ENCODE peak calls at places on chromosomes 6 and 20, in six cellular contexts. One of them, this sample, is unnamed.

GRCh38 chr6:54426995-54427394 is 118.8 kb downstream of the TINAG start:
- DNase-seq in ELR: no peak
- DNase-seq in NCI-H1417: no peak
- DNase-seq in right atrium auricular region: no peak
- DNase-seq in left ventricle myocardium superior: no peak
- DNase-seq in head of caudate nucleus: no peak
- DNase-seq in this sample: no peak

GRCh38 chr6:132708002-132708401 is 5.9 kb downstream of the VNN1 start:
- DNase-seq in ELR: no peak
- DNase-seq in NCI-H1417: no peak
- DNase-seq in right atrium auricular region: no peak
- DNase-seq in left ventricle myocardium superior: no peak
- DNase-seq in head of caudate nucleus: no peak
- DNase-seq in this sample: no peak

GRCh38 chr20:56956536-56956935 is 309.9 kb downstream of the BMP7 start:
- DNase-seq in ELR: no peak
- DNase-seq in NCI-H1417: no peak
- DNase-seq in right atrium auricular region: no peak
- DNase-seq in left ventricle myocardium superior: no peak
- DNase-seq in head of caudate nucleus: no peak
- DNase-seq in this sample: no peak

GRCh38 chr6:18047406-18047805 is 60.0 kb upstream of the KIF13A start:
- DNase-seq in ELR: peak; percentile 51
- DNase-seq in NCI-H1417: no peak
- DNase-seq in right atrium auricular region: no peak
- DNase-seq in left ventricle myocardium superior: no peak
- DNase-seq in head of caudate nucleus: no peak
- DNase-seq in this sample: no peak

GRCh38 chr6:35219683-35220326 is 6.0 kb downstream of the SCUBE3 start:
- DNase-seq in ELR: peak; percentile 28
- DNase-seq in NCI-H1417: no peak
- DNase-seq in right atrium auricular region: no peak
- DNase-seq in left ventricle myocardium superior: no peak
- DNase-seq in head of caudate nucleus: no peak
- DNase-seq in this sample: no peak

GRCh38 chr6:3887150-3887700 is 38.1 kb downstream of the FAM50B start:
- DNase-seq in ELR: peak; percentile 57
- DNase-seq in NCI-H1417: no peak
- DNase-seq in right atrium auricular region: no peak
- DNase-seq in left ventricle myocardium superior: no peak
- DNase-seq in head of caudate nucleus: no peak
- DNase-seq in this sample: no peak

GRCh38 chr6:161050134-161050765 is 58.7 kb downstream of the MAP3K4 start:
- DNase-seq in ELR: peak; percentile 4
- DNase-seq in NCI-H1417: no peak
- DNase-seq in right atrium auricular region: no peak
- DNase-seq in left ventricle myocardium superior: no peak
- DNase-seq in head of caudate nucleus: no peak
- DNase-seq in this sample: no peak

GRCh38 chr6:146111864-146112263 is 83.0 kb downstream of the GRM1 start:
- DNase-seq in ELR: no peak
- DNase-seq in NCI-H1417: no peak
- DNase-seq in right atrium auricular region: no peak
- DNase-seq in left ventricle myocardium superior: no peak
- DNase-seq in head of caudate nucleus: no peak
- DNase-seq in this sample: no peak

GRCh38 chr6:155530219-155530834 is 74.7 kb upstream of the NOX3 start:
- DNase-seq in ELR: peak; percentile 65
- DNase-seq in NCI-H1417: peak; percentile 3
- DNase-seq in right atrium auricular region: no peak
- DNase-seq in left ventricle myocardium superior: no peak
- DNase-seq in head of caudate nucleus: no peak
- DNase-seq in this sample: no peak

GRCh38 chr20:47353224-47353696 is 3.2 kb downstream of the ZMYND8 start:
- DNase-seq in ELR: no peak
- DNase-seq in NCI-H1417: no peak
- DNase-seq in right atrium auricular region: no peak
- DNase-seq in left ventricle myocardium superior: no peak
- DNase-seq in head of caudate nucleus: no peak
- DNase-seq in this sample: no peak

GRCh38 chr6:52642381-52642780 is 28.5 kb upstream of the TMEM14A start:
- DNase-seq in ELR: no peak
- DNase-seq in NCI-H1417: no peak
- DNase-seq in right atrium auricular region: no peak
- DNase-seq in left ventricle myocardium superior: no peak
- DNase-seq in head of caudate nucleus: no peak
- DNase-seq in this sample: no peak

GRCh38 chr20:48760403-48760889 is 67.4 kb downstream of the PREX1 start:
- DNase-seq in ELR: peak; percentile 83
- DNase-seq in NCI-H1417: no peak
- DNase-seq in right atrium auricular region: no peak
- DNase-seq in left ventricle myocardium superior: no peak
- DNase-seq in head of caudate nucleus: no peak
- DNase-seq in this sample: no peak

This sample was measured in 8988T.